ENCODE peak calls at places on chromosome 1, in six cellular contexts. R is stimulated activated CD4-positive, alpha-beta T cell treated with anti-CD3 and anti-CD28 coated beads, Interleukin-1b, Interleukin-23, amount 100 ng/mL, for 4 hours; G is stimulated activated CD8-positive, alpha-beta memory T cell treated with anti-CD3 and anti-CD28 coated beads, Interleukin-4, amount 100 ng/mL, for 4 hours; L is left lobe of liver; X is left kidney; I is H9. E is an unnamed sample.

GRCh38 chr1:163155606-163156005 is 47.1 kb downstream of the RGS5 start:
- DNase-seq in R (no peak), G (no peak), L (no peak), X (no peak), I (no peak), E (no peak)

GRCh38 chr1:32706491-32706890 is 3.9 kb upstream of the SYNC start:
- DNase-seq in R (no peak), G (no peak), L (no peak), X (no peak), I (no peak), E (no peak)

GRCh38 chr1:66624412-66625060 is 90.6 kb downstream of the SGIP1 start:
- DNase-seq in R (no peak), G (no peak), L (no peak), X (no peak), I (no peak), E (no peak)

GRCh38 chr1:41920658-41921057 is 1.9 kb upstream of the HIVEP3 start:
- DNase-seq in R (no peak), G (no peak), L (no peak), X (peak), I (no peak), E (no peak)

GRCh38 chr1:89993541-89993940 is 1.4 kb upstream of the ZNF326 start:
- DNase-seq in R (no peak), G (no peak), L (no peak), X (no peak), I (no peak), E (no peak)

GRCh38 chr1:228695015-228695955 is 40.0 kb upstream of the RHOU start:
- DNase-seq in R (no peak), G (no peak), L (no peak), X (no peak), I (no peak), E (no peak)

GRCh38 chr1:212529211-212529731 is 79.3 kb upstream of the ATF3 start:
- DNase-seq in R (no peak), G (no peak), L (no peak), X (peak), I (no peak), E (no peak)

GRCh38 chr1:245001252-245001651 is 136.9 kb upstream of the HNRNPU start:
- DNase-seq in R (no peak), G (no peak), L (no peak), X (no peak), I (no peak), E (no peak)

GRCh38 chr1:189627427-189627826 is 850.2 kb downstream of the BRINP3 start:
- DNase-seq in R (no peak), G (no peak), L (no peak), X (no peak), I (no peak), E (no peak)

GRCh38 chr1:184379111-184379752 is 7.6 kb upstream of the C1orf21 start:
- DNase-seq in R (no peak), G (no peak), L (no peak), X (peak), I (peak), E (no peak)

GRCh38 chr1:65231718-65232330 is 77.5 kb upstream of the DNAJC6 start:
- DNase-seq in R (no peak), G (no peak), L (no peak), X (no peak), I (no peak), E (no peak)

GRCh38 chr1:228339766-228340685 is 66.6 kb downstream of the TRIM11 start:
- DNase-seq in R (no peak), G (no peak), L (no peak), X (no peak), I (peak), E (no peak)

GRCh38 chr1:116256875-116257823 is 115.9 kb upstream of the ATP1A1 start:
- DNase-seq in R (no peak), G (no peak), L (no peak), X (no peak), I (no peak), E (no peak)

GRCh38 chr1:204318324-204318723 is 41.4 kb downstream of the PLEKHA6 start:
- DNase-seq in R (no peak), G (no peak), L (no peak), X (no peak), I (no peak), E (no peak)

GRCh38 chr1:170807432-170807831 is 127.9 kb upstream of the MROH9 start:
- DNase-seq in R (no peak), G (no peak), L (no peak), X (no peak), I (no peak), E (no peak)

GRCh38 chr1:206770531-206771352 is at the start of gene IL19:
- DNase-seq in R (no peak), G (no peak), L (no peak), X (peak), I (peak), E (no peak)

GRCh38 chr1:219575563-219575962 is 37.3 kb downstream of the ZC3H11B start:
- DNase-seq in R (no peak), G (no peak), L (no peak), X (no peak), I (no peak), E (no peak)

GRCh38 chr1:51535006-51535592 is 16.0 kb upstream of the EPS15 start:
- DNase-seq in R (no peak), G (no peak), L (no peak), X (peak), I (peak), E (peak)

GRCh38 chr1:172449585-172450523 is 6.0 kb upstream of the PIGC start:
- DNase-seq in R (peak), G (no peak), L (peak), X (peak), I (peak), E (no peak)

GRCh38 chr1:221263831-221264767 is 384.9 kb downstream of the HLX start:
- DNase-seq in R (no peak), G (no peak), L (peak), X (peak), I (peak), E (peak)

GRCh38 chr1:226476657-226477319 is 68.9 kb upstream of the PARP1 start:
- DNase-seq in R (no peak), G (no peak), L (no peak), X (no peak), I (no peak), E (no peak)

GRCh38 chr1:247574664-247575063 is 13.5 kb upstream of the OR2G2 start:
- DNase-seq in R (no peak), G (no peak), L (no peak), X (no peak), I (no peak), E (no peak)